ENCODE peak calls at places on chromosomes 1 and 21, in ten cellular contexts. J is endothelial cell of umbilical vein, P is sigmoid colon, N is HCT116, E is GM12891, R is breast epithelium, K is suprapubic skin, X is stomach, Y is SK-N-SH, C is prostate gland. Q is an unnamed sample.

GRCh38 chr1:21293537-21294265 is 3.4 kb upstream of the ECE1 start:
- DNase-seq in J (no peak), N (no peak), Y (no peak), C (no peak), P (no peak), X (no peak), R (no peak), K (no peak), E (no peak), Q (peak)

GRCh38 chr1:231628207-231628876 is 1.8 kb downstream of the DISC1 start:
- DNase-seq in C (no peak), P (no peak), R (no peak), N (no peak), X (no peak), Y (no peak), J (peak), E (no peak), K (no peak), Q (no peak)

GRCh38 chr1:150553392-150554085 is 4.3 kb downstream of the ADAMTSL4 start:
- DNase-seq in K (no peak), N (no peak), E (no peak), R (no peak), Y (no peak), J (no peak), P (no peak), C (no peak), X (no peak), Q (no peak)

GRCh38 chr1:4594286-4594991 is 60.0 kb upstream of the AJAP1 start:
- DNase-seq in K (no peak), R (no peak), N (no peak), P (no peak), C (no peak), E (no peak), J (no peak), X (no peak), Y (no peak), Q (no peak)

GRCh38 chr1:79373481-79374132 is 367.1 kb upstream of the ADGRL4 start:
- DNase-seq in K (no peak), R (no peak), C (no peak), N (no peak), J (peak), P (no peak), Y (no peak), E (no peak), X (peak), Q (no peak)

GRCh38 chr1:145884675-145885074 is 991 bp downstream of the ANKRD35 start:
- DNase-seq in P (no peak), J (peak), R (no peak), X (no peak), N (no peak), Y (no peak), K (no peak), C (no peak), E (no peak), Q (no peak)

GRCh38 chr1:43783671-43784205 is 76.4 kb downstream of the ST3GAL3 start:
- DNase-seq in P (no peak), R (peak), J (no peak), X (no peak), N (peak), Y (no peak), C (peak), E (no peak), K (no peak), Q (no peak)

GRCh38 chr1:222654849-222655248 is 37.0 kb downstream of the MIA3 start:
- DNase-seq in K (no peak), N (no peak), X (peak), J (peak), E (peak), Y (no peak), P (no peak), C (no peak), R (no peak), Q (no peak)

GRCh38 chr1:162389021-162389818 is 7.7 kb downstream of the C1orf226 start:
- DNase-seq in Y (no peak), N (no peak), R (no peak), X (no peak), C (no peak), E (no peak), K (no peak), P (no peak), J (no peak), Q (no peak)

GRCh38 chr1:104189207-104189606 is 439.5 kb downstream of the AMY1C start:
- DNase-seq in X (no peak), P (no peak), E (no peak), C (no peak), K (no peak), N (no peak), Y (no peak), J (no peak), R (no peak), Q (no peak)

GRCh38 chr1:116330342-116330652 is 42.7 kb upstream of the ATP1A1 start:
- DNase-seq in R (no peak), P (no peak), X (peak), C (peak), Y (no peak), E (no peak), J (no peak), N (no peak), K (no peak), Q (no peak)

GRCh38 chr1:19894218-19894617 is 12.0 kb downstream of the OTUD3 start:
- DNase-seq in J (peak), C (no peak), K (no peak), R (no peak), X (no peak), P (no peak), N (no peak), E (no peak), Y (no peak), Q (no peak)
- TF ChIP-seq POLR2AphosphoS5 in J (no peak), C (no peak), K (no peak), R (no peak), X (no peak), P (no peak), N (no peak), E (no peak), Y (no peak), Q (no peak)

GRCh38 chr1:207458409-207458808 is 4.3 kb downstream of the CR2 start:
- DNase-seq in P (no peak), X (no peak), E (no peak), R (no peak), K (no peak), J (no peak), Y (no peak), N (no peak), C (no peak), Q (no peak)
- TF ChIP-seq POLR2AphosphoS5 in P (no peak), X (no peak), E (no peak), R (no peak), K (no peak), J (no peak), Y (no peak), N (no peak), C (no peak), Q (no peak)

GRCh38 chr1:28160677-28161328 is 15.7 kb downstream of the PTAFR start:
- DNase-seq in K (no peak), X (no peak), J (peak), C (no peak), E (no peak), N (no peak), Y (no peak), R (no peak), P (no peak), Q (no peak)
- TF ChIP-seq POLR2AphosphoS5 in K (no peak), X (no peak), J (peak), C (no peak), E (no peak), N (no peak), Y (no peak), R (peak), P (peak), Q (no peak)

GRCh38 chr21:45135122-45135521 is 60.7 kb downstream of the ADARB1 start:
- DNase-seq in E (no peak), K (no peak), X (no peak), C (no peak), J (no peak), Y (no peak), N (no peak), R (no peak), P (no peak), Q (no peak)
- TF ChIP-seq POLR2AphosphoS5 in E (no peak), K (no peak), X (no peak), C (no peak), J (no peak), Y (no peak), N (no peak), R (no peak), P (no peak), Q (no peak)